ENCODE peak calls at places on chromosomes 5 and 9, in ten cellular contexts. One of them, this sample, is unnamed.
A peak's percentile ranks its signal among the peaks of the same experiment; 100 is the strongest.

GRCh38 chr5:66793049-66793448 is 196.9 kb downstream of the MAST4 start:
- DNase-seq in nephron progenitor cell: no peak
- DNase-seq in upper lobe of left lung: no peak
- DNase-seq in pancreas: no peak
- DNase-seq in GM10248: no peak
- DNase-seq in A549: no peak
- DNase-seq in AG04450: no peak
- DNase-seq in neural crest cell: no peak
- DNase-seq in endothelial cell of umbilical vein: no peak
- DNase-seq in left ventricle myocardium inferior: no peak
- DNase-seq in this sample: no peak

GRCh38 chr9:109923371-109923770 is 143.4 kb downstream of the PALM2AKAP2 start:
- DNase-seq in nephron progenitor cell: no peak
- DNase-seq in upper lobe of left lung: no peak
- DNase-seq in pancreas: no peak
- DNase-seq in GM10248: no peak
- DNase-seq in A549: no peak
- DNase-seq in AG04450: no peak
- DNase-seq in neural crest cell: no peak
- DNase-seq in endothelial cell of umbilical vein: peak; percentile 88
- DNase-seq in left ventricle myocardium inferior: no peak
- DNase-seq in this sample: no peak

GRCh38 chr9:117247271-117247670 is 167.6 kb downstream of the ASTN2 start:
- DNase-seq in nephron progenitor cell: no peak
- DNase-seq in upper lobe of left lung: no peak
- DNase-seq in pancreas: no peak
- DNase-seq in GM10248: peak; percentile 12
- DNase-seq in A549: peak; percentile 28
- DNase-seq in AG04450: no peak
- DNase-seq in neural crest cell: no peak
- DNase-seq in endothelial cell of umbilical vein: no peak
- DNase-seq in left ventricle myocardium inferior: no peak
- DNase-seq in this sample: peak; percentile 4

GRCh38 chr5:177133845-177134652 is 476 bp downstream of the NSD1 start:
- DNase-seq in nephron progenitor cell: peak; percentile 78
- DNase-seq in upper lobe of left lung: peak; percentile 92
- DNase-seq in pancreas: peak; percentile 46
- DNase-seq in GM10248: no peak
- DNase-seq in A549: peak; percentile 38
- DNase-seq in AG04450: no peak
- DNase-seq in neural crest cell: peak; percentile 58
- DNase-seq in endothelial cell of umbilical vein: peak; percentile 61
- DNase-seq in left ventricle myocardium inferior: peak; percentile 52
- DNase-seq in this sample: peak; percentile 65

GRCh38 chr5:143663872-143664271 is 148.1 kb upstream of the HMHB1 start:
- DNase-seq in nephron progenitor cell: no peak
- DNase-seq in upper lobe of left lung: no peak
- DNase-seq in pancreas: no peak
- DNase-seq in GM10248: no peak
- DNase-seq in A549: no peak
- DNase-seq in AG04450: no peak
- DNase-seq in neural crest cell: no peak
- DNase-seq in endothelial cell of umbilical vein: no peak
- DNase-seq in left ventricle myocardium inferior: no peak
- DNase-seq in this sample: no peak

GRCh38 chr9:69325409-69326212 is 596 bp downstream of the ENTREP1 start:
- DNase-seq in nephron progenitor cell: peak; percentile 56
- DNase-seq in upper lobe of left lung: peak; percentile 87
- DNase-seq in pancreas: peak; percentile 37
- DNase-seq in GM10248: no peak
- DNase-seq in A549: peak; percentile 14
- DNase-seq in AG04450: no peak
- DNase-seq in neural crest cell: no peak
- DNase-seq in endothelial cell of umbilical vein: peak; percentile 9
- DNase-seq in left ventricle myocardium inferior: peak; percentile 31
- DNase-seq in this sample: peak; percentile 27

GRCh38 chr9:89993678-89994630 is 389.1 kb downstream of the GADD45G start:
- DNase-seq in nephron progenitor cell: no peak
- DNase-seq in upper lobe of left lung: no peak
- DNase-seq in pancreas: peak; percentile 64
- DNase-seq in GM10248: no peak
- DNase-seq in A549: peak; percentile 9
- DNase-seq in AG04450: no peak
- DNase-seq in neural crest cell: no peak
- DNase-seq in endothelial cell of umbilical vein: no peak
- DNase-seq in left ventricle myocardium inferior: peak; percentile 63
- DNase-seq in this sample: no peak

GRCh38 chr9:130454812-130455325 is 10.1 kb downstream of the ASS1 start:
- DNase-seq in nephron progenitor cell: no peak
- DNase-seq in upper lobe of left lung: no peak
- DNase-seq in pancreas: no peak
- DNase-seq in GM10248: no peak
- DNase-seq in A549: no peak
- DNase-seq in AG04450: no peak
- DNase-seq in neural crest cell: no peak
- DNase-seq in endothelial cell of umbilical vein: no peak
- DNase-seq in left ventricle myocardium inferior: no peak
- DNase-seq in this sample: no peak

GRCh38 chr5:17302590-17302989 is 85.2 kb downstream of the BASP1 start:
- DNase-seq in nephron progenitor cell: no peak
- DNase-seq in upper lobe of left lung: no peak
- DNase-seq in pancreas: no peak
- DNase-seq in GM10248: no peak
- DNase-seq in A549: no peak
- DNase-seq in AG04450: no peak
- DNase-seq in neural crest cell: no peak
- DNase-seq in endothelial cell of umbilical vein: no peak
- DNase-seq in left ventricle myocardium inferior: no peak
- DNase-seq in this sample: no peak

GRCh38 chr5:43078956-43079355 is 38.8 kb upstream of the ANXA2R start:
- DNase-seq in nephron progenitor cell: no peak
- DNase-seq in upper lobe of left lung: no peak
- DNase-seq in pancreas: no peak
- DNase-seq in GM10248: no peak
- DNase-seq in A549: no peak
- DNase-seq in AG04450: no peak
- DNase-seq in neural crest cell: no peak
- DNase-seq in endothelial cell of umbilical vein: no peak
- DNase-seq in left ventricle myocardium inferior: no peak
- DNase-seq in this sample: no peak

GRCh38 chr9:125066839-125067619 is 76.3 kb downstream of the SCAI start:
- DNase-seq in nephron progenitor cell: no peak
- DNase-seq in upper lobe of left lung: no peak
- DNase-seq in pancreas: no peak
- DNase-seq in GM10248: no peak
- DNase-seq in A549: no peak
- DNase-seq in AG04450: peak; percentile 4
- DNase-seq in neural crest cell: no peak
- DNase-seq in endothelial cell of umbilical vein: peak; percentile 22
- DNase-seq in left ventricle myocardium inferior: no peak
- DNase-seq in this sample: no peak

GRCh38 chr5:75071100-75071499 is 18.7 kb upstream of the GCNT4 start:
- DNase-seq in nephron progenitor cell: no peak
- DNase-seq in upper lobe of left lung: no peak
- DNase-seq in pancreas: no peak
- DNase-seq in GM10248: no peak
- DNase-seq in A549: no peak
- DNase-seq in AG04450: no peak
- DNase-seq in neural crest cell: no peak
- DNase-seq in endothelial cell of umbilical vein: no peak
- DNase-seq in left ventricle myocardium inferior: no peak
- DNase-seq in this sample: no peak

GRCh38 chr5:122063836-122064235 is 14.2 kb downstream of the LOX start:
- DNase-seq in nephron progenitor cell: no peak
- DNase-seq in upper lobe of left lung: no peak
- DNase-seq in pancreas: no peak
- DNase-seq in GM10248: no peak
- DNase-seq in A549: no peak
- DNase-seq in AG04450: no peak
- DNase-seq in neural crest cell: no peak
- DNase-seq in endothelial cell of umbilical vein: peak; percentile 41
- DNase-seq in left ventricle myocardium inferior: no peak
- DNase-seq in this sample: no peak

GRCh38 chr5:112660359-112660758 is 77.3 kb upstream of the APC start:
- DNase-seq in nephron progenitor cell: no peak
- DNase-seq in upper lobe of left lung: no peak
- DNase-seq in pancreas: no peak
- DNase-seq in GM10248: no peak
- DNase-seq in A549: no peak
- DNase-seq in AG04450: no peak
- DNase-seq in neural crest cell: no peak
- DNase-seq in endothelial cell of umbilical vein: no peak
- DNase-seq in left ventricle myocardium inferior: no peak
- DNase-seq in this sample: no peak

GRCh38 chr5:153749941-153750340 is 259.5 kb downstream of the GRIA1 start:
- DNase-seq in nephron progenitor cell: peak; percentile 16
- DNase-seq in upper lobe of left lung: no peak
- DNase-seq in pancreas: no peak
- DNase-seq in GM10248: no peak
- DNase-seq in A549: no peak
- DNase-seq in AG04450: no peak
- DNase-seq in neural crest cell: no peak
- DNase-seq in endothelial cell of umbilical vein: no peak
- DNase-seq in left ventricle myocardium inferior: no peak
- DNase-seq in this sample: no peak

DNA sequence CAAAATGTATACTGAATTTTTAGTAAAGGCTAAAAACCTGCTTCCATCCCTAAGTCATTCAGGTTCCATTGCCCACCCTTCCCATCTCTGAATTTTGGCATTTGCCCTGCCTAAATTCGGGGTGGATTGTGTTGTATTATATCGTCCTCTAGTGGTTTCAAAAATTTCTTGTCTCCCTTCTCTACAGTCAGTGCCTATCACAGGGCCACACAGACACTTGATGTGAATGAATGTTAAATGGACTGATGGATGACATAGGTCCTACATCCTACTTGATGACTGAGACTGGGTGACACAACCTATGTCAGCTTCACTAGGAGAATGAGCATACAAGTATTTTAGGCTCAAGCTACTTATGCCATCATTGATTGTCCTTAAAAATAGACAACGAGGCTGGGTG is 45.6 kb upstream of the SLC30A5 start:
- DNase-seq in nephron progenitor cell: no peak
- DNase-seq in upper lobe of left lung: no peak
- DNase-seq in pancreas: no peak
- DNase-seq in GM10248: no peak
- DNase-seq in A549: no peak
- DNase-seq in AG04450: no peak
- DNase-seq in neural crest cell: no peak
- DNase-seq in endothelial cell of umbilical vein: peak; percentile 10
- DNase-seq in left ventricle myocardium inferior: no peak
- DNase-seq in this sample: no peak
- TF ChIP-seq CTCF in nephron progenitor cell: peak; percentile 18
- TF ChIP-seq CTCF in upper lobe of left lung: peak; percentile 17
- TF ChIP-seq CTCF in pancreas: no peak
- TF ChIP-seq CTCF in GM10248: peak; percentile 45
- TF ChIP-seq CTCF in A549: peak; percentile 51
- TF ChIP-seq CTCF in AG04450: peak; percentile 56
- TF ChIP-seq CTCF in neural crest cell: peak; percentile 44
- TF ChIP-seq CTCF in endothelial cell of umbilical vein: peak; percentile 20
- TF ChIP-seq CTCF in left ventricle myocardium inferior: peak; percentile 32
- TF ChIP-seq CTCF in this sample: peak; percentile 15

DNA sequence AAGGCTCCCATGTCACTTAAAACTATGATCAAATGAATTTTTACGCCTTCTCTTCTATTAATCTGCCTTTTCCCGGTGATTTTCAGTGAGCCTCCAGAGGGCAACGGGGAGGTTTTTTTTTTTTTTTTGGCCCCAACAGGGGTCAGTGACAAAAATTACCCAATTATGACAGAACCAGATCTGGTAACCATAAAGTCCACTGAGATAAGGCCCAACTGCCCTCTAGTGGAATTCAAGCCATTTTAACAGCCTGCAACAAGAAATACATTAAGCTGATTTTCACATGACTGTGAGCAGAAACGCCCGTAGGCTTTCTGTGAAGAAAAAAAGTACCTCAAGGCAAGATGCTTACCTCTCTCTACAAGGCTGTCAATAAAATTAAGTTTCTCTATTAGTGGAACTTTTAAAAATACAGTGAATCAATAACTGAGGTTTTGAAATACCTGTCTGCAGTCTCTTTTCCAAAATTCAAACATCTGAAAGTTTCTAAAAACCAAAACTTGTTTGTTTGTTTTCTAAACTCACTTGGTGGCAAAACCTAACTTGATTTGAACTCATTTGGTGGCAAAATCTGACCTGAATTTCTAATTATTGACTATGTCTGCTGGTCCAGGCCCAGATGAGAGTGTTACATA is 49.7 kb upstream of the FST start:
- DNase-seq in nephron progenitor cell: no peak
- DNase-seq in upper lobe of left lung: no peak
- DNase-seq in pancreas: no peak
- DNase-seq in GM10248: no peak
- DNase-seq in A549: no peak
- DNase-seq in AG04450: no peak
- DNase-seq in neural crest cell: no peak
- DNase-seq in endothelial cell of umbilical vein: peak; percentile 52
- DNase-seq in left ventricle myocardium inferior: no peak
- DNase-seq in this sample: no peak
- TF ChIP-seq CTCF in nephron progenitor cell: peak; percentile 23
- TF ChIP-seq CTCF in upper lobe of left lung: peak; percentile 34
- TF ChIP-seq CTCF in pancreas: no peak
- TF ChIP-seq CTCF in GM10248: peak; percentile 29
- TF ChIP-seq CTCF in A549: peak; percentile 66
- TF ChIP-seq CTCF in AG04450: peak; percentile 68
- TF ChIP-seq CTCF in neural crest cell: peak; percentile 51
- TF ChIP-seq CTCF in endothelial cell of umbilical vein: peak; percentile 46
- TF ChIP-seq CTCF in left ventricle myocardium inferior: peak; percentile 55
- TF ChIP-seq CTCF in this sample: peak; percentile 9

GRCh38 chr9:31916591-31917223 is 467.7 kb upstream of the ACO1 start:
- DNase-seq in nephron progenitor cell: no peak
- DNase-seq in upper lobe of left lung: no peak
- DNase-seq in pancreas: no peak
- DNase-seq in GM10248: no peak
- DNase-seq in A549: no peak
- DNase-seq in AG04450: no peak
- DNase-seq in neural crest cell: no peak
- DNase-seq in endothelial cell of umbilical vein: no peak
- DNase-seq in left ventricle myocardium inferior: no peak
- DNase-seq in this sample: no peak
- TF ChIP-seq CTCF in nephron progenitor cell: no peak
- TF ChIP-seq CTCF in upper lobe of left lung: no peak
- TF ChIP-seq CTCF in pancreas: no peak
- TF ChIP-seq CTCF in GM10248: peak; percentile 20
- TF ChIP-seq CTCF in A549: no peak
- TF ChIP-seq CTCF in AG04450: no peak
- TF ChIP-seq CTCF in neural crest cell: no peak
- TF ChIP-seq CTCF in endothelial cell of umbilical vein: no peak
- TF ChIP-seq CTCF in left ventricle myocardium inferior: no peak
- TF ChIP-seq CTCF in this sample: no peak

GRCh38 chr5:127572930-127573329 is 55.5 kb downstream of the PRRC1 start:
- DNase-seq in nephron progenitor cell: no peak
- DNase-seq in upper lobe of left lung: no peak
- DNase-seq in pancreas: no peak
- DNase-seq in GM10248: no peak
- DNase-seq in A549: peak; percentile 7
- DNase-seq in AG04450: no peak
- DNase-seq in neural crest cell: no peak
- DNase-seq in endothelial cell of umbilical vein: no peak
- DNase-seq in left ventricle myocardium inferior: no peak
- DNase-seq in this sample: peak; percentile 24
- TF ChIP-seq CTCF in nephron progenitor cell: no peak
- TF ChIP-seq CTCF in upper lobe of left lung: no peak
- TF ChIP-seq CTCF in pancreas: no peak
- TF ChIP-seq CTCF in GM10248: no peak
- TF ChIP-seq CTCF in A549: peak; percentile 26
- TF ChIP-seq CTCF in AG04450: peak; percentile 24
- TF ChIP-seq CTCF in neural crest cell: no peak
- TF ChIP-seq CTCF in endothelial cell of umbilical vein: no peak
- TF ChIP-seq CTCF in left ventricle myocardium inferior: peak; percentile 40
- TF ChIP-seq CTCF in this sample: no peak